ENCODE peak calls at places on chromosomes 3 and 15, in nine cellular contexts. G is mucosa of descending colon; Y is astrocyte of the cerebellum; W is CD8-positive, alpha-beta T cell; O is right atrium auricular region; E is OCI-LY7; H is uterus; R is ovary; S is astrocyte. X is an unnamed sample.

GRCh38 chr3:184825456-184825855 is 13.5 kb downstream of the VPS8 start:
- DNase-seq in G (peak; percentile 64), Y (no peak), W (no peak), O (no peak), E (no peak), H (no peak), R (no peak), S (no peak), X (no peak)

GRCh38 chr15:64050281-64051092 is 4.2 kb upstream of the DAPK2 start:
- DNase-seq in G (peak; percentile 42), Y (no peak), W (no peak), O (no peak), E (no peak), H (no peak), R (no peak), S (no peak), X (peak; percentile 29)

GRCh38 chr3:138361561-138361971 is 13.2 kb downstream of the MRAS start:
- DNase-seq in G (no peak), Y (no peak), W (no peak), O (no peak), E (no peak), H (no peak), R (no peak), S (no peak), X (no peak)

GRCh38 chr3:105686324-105686897 is 182.4 kb downstream of the CBLB start:
- DNase-seq in G (no peak), Y (peak; percentile 13), W (no peak), O (no peak), E (peak; percentile 46), H (no peak), R (no peak), S (no peak), X (no peak)

GRCh38 chr3:194352631-194353290 is 1.6 kb upstream of the CPN2 start:
- DNase-seq in G (no peak), Y (no peak), W (no peak), O (no peak), E (no peak), H (no peak), R (no peak), S (no peak), X (no peak)

GRCh38 chr3:131033480-131034080 is 6.9 kb downstream of the NEK11 start:
- DNase-seq in G (no peak), Y (no peak), W (no peak), O (no peak), E (peak; percentile 55), H (no peak), R (no peak), S (no peak), X (no peak)

GRCh38 chr15:27241942-27242341 is 271.0 kb downstream of the GABRG3 start:
- DNase-seq in G (no peak), Y (no peak), W (no peak), O (no peak), E (no peak), H (no peak), R (no peak), S (peak; percentile 58), X (no peak)

GRCh38 chr3:172675371-172676193 is 35.3 kb downstream of the NCEH1 start:
- DNase-seq in G (no peak), Y (no peak), W (no peak), O (no peak), E (peak; percentile 68), H (no peak), R (no peak), S (peak; percentile 30), X (no peak)

GRCh38 chr3:13215940-13216546 is 142.8 kb upstream of the IQSEC1 start:
- DNase-seq in G (no peak), Y (peak; percentile 34), W (no peak), O (no peak), E (no peak), H (no peak), R (no peak), S (peak; percentile 85), X (no peak)

GRCh38 chr15:68431792-68432401 is at the start of gene ITGA11:
- DNase-seq in G (peak; percentile 62), Y (no peak), W (no peak), O (peak; percentile 74), E (no peak), H (peak; percentile 87), R (peak; percentile 61), S (peak; percentile 55), X (no peak)

GRCh38 chr15:68430471-68431036 is 1.4 kb downstream of the ITGA11 start:
- DNase-seq in G (no peak), Y (no peak), W (no peak), O (peak; percentile 55), E (no peak), H (no peak), R (no peak), S (no peak), X (no peak)

GRCh38 chr15:68429691-68430470 is 2.1 kb downstream of the ITGA11 start:
- DNase-seq in G (no peak), Y (no peak), W (no peak), O (peak; percentile 56), E (no peak), H (peak; percentile 24), R (no peak), S (peak; percentile 52), X (no peak)

GRCh38 chr15:68432665-68433064 is 702 bp upstream of the ITGA11 start:
- DNase-seq in G (no peak), Y (no peak), W (no peak), O (peak; percentile 53), E (no peak), H (peak; percentile 16), R (no peak), S (no peak), X (no peak)

DNA sequence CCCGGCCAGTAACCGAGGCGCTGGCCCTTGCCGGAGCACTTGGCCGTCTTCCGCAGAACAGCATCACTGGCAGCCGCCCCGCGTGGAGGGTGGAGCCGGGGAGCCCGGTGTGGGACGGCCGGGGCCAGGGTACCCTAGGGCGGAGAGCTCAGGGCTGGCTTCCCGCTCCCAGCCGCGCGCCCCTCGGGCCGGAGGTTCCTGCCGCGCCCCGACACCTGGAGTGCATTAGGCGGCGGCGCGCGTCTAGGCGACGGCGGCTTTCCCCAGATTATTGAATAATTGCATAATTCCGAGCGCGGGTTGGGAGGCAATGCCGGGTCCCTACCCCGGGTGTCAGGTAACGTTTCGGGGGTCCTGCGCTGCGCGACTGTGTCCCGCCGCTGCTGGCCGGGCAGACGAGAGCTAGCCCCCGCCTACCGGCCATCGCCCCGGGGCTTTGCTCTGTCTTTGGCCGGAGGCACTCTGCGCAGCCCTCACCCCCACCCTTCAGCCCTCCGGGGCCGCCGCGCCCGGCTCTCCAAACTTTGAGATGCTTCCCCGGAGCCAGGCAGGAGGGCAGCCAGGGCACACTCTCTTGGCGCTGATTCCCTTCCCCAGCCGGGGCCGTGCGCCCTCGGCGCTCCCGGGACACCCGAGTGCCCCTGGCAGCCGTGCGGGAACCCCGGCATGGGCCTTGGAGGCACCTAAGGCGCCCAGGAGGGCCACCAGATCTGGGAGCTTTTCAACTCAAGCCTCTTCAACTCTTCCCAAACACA is 749 bp downstream of the ITGA11 start:
- DNase-seq in G (peak; percentile 38), Y (no peak), W (no peak), O (peak; percentile 68), E (no peak), H (peak; percentile 77), R (peak; percentile 55), S (no peak), X (no peak)
- H3K4me3 ChIP-seq in G (no peak overlapping the region), Y (peak overlapping the region; percentile 61), W (no peak overlapping the region), O (peak overlapping the region; percentile 49), E (no peak overlapping the region), H (peak overlapping the region; percentile 52), R (peak overlapping the region; percentile 51), S (peak overlapping the region; percentile 82), X (peak overlapping the region; percentile 43)

GRCh38 chr3:69094467-69095205 is 9.9 kb downstream of the ARL6IP5 start:
- DNase-seq in G (no peak), Y (peak; percentile 70), W (no peak), O (no peak), E (no peak), H (no peak), R (no peak), S (peak; percentile 81), X (no peak)
- H3K4me3 ChIP-seq in G (no peak overlapping the region), Y (no peak overlapping the region), W (peak overlapping the region; percentile 6), O (no peak overlapping the region), E (no peak overlapping the region), H (no peak overlapping the region), R (no peak overlapping the region), S (no peak overlapping the region), X (no peak overlapping the region)

GRCh38 chr3:42066516-42067181 is 24.5 kb upstream of the TRAK1 start:
- DNase-seq in G (no peak), Y (no peak), W (no peak), O (no peak), E (peak; percentile 41), H (no peak), R (no peak), S (peak; percentile 85), X (no peak)

GRCh38 chr3:42070089-42070885 is 20.9 kb upstream of the TRAK1 start:
- DNase-seq in G (no peak), Y (no peak), W (no peak), O (no peak), E (no peak), H (no peak), R (no peak), S (no peak), X (no peak)

GRCh38 chr3:42063886-42064285 is 27.3 kb upstream of the TRAK1 start:
- DNase-seq in G (no peak), Y (no peak), W (no peak), O (no peak), E (no peak), H (no peak), R (no peak), S (peak; percentile 79), X (no peak)

GRCh38 chr3:42068303-42069088 is 22.7 kb upstream of the TRAK1 start:
- DNase-seq in G (no peak), Y (no peak), W (no peak), O (no peak), E (no peak), H (no peak), R (no peak), S (no peak), X (no peak)

GRCh38 chr3:42067324-42067723 is 23.8 kb upstream of the TRAK1 start:
- DNase-seq in G (no peak), Y (no peak), W (no peak), O (no peak), E (peak; percentile 73), H (no peak), R (no peak), S (peak; percentile 46), X (no peak)
- H3K4me3 ChIP-seq in G (no peak overlapping the region), Y (no peak overlapping the region), W (no peak overlapping the region), O (no peak overlapping the region), E (peak overlapping the region; percentile 54), H (no peak overlapping the region), R (no peak overlapping the region), S (no peak overlapping the region), X (no peak overlapping the region)

DNA sequence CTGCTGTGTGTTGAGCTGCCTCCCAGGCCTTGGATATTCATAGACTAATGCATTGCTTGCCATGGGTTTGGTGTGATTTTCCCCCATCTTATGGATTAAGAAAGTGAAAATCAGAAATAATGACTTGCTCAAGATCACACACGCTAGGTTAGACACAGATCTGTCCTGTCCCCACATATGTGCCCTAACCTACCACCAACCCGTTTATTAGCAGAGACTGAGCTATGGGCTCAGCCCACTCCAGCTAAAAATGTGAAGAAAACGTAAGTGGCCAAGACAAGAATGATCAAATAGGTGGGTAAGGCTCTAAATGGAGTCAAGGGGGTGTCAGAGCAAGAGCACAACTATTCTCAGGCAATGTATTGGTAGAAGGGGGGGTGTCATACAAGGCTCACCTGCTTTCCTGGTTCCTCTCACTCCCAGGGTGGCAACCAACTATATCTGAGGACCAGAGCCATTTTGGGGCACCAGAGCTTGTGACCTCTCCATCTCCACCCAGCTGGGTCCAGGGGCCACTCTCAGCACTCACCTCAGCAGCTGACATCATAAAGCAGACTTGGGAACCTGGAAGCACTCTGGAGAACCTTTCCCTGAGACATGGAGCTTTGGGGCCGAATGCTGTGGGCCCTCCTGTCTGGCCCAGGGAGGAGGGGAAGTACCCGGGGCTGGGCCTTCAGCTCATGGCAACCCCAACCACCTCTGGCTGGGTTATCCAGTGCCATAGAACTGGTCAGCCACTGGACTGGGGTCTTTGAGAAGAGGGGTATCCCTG is 1.4 kb downstream of the HEMK1 start:
- DNase-seq in G (no peak), Y (no peak), W (no peak), O (no peak), E (no peak), H (no peak), R (no peak), S (no peak), X (no peak)
- H3K4me3 ChIP-seq in G (no peak overlapping the region), Y (peak overlapping the region; percentile 80), W (no peak overlapping the region), O (no peak overlapping the region), E (peak overlapping the region; percentile 95), H (no peak overlapping the region), R (no peak overlapping the region), S (peak overlapping the region; percentile 98), X (no peak overlapping the region)